ENCODE peak calls at places on chromosomes 5 and 9, in four cellular contexts. A, E, M and C are unnamed samples.

GRCh38 chr9:127162567-127163365 is 40.3 kb upstream of the ANGPTL2 start:
- DNase-seq in E (no peak), A (no peak), M (no peak), C (no peak)

GRCh38 chr5:112703866-112704820 is 33.5 kb upstream of the APC start:
- DNase-seq in M (no peak), E (no peak), A (no peak), C (no peak)

GRCh38 chr9:3517377-3518048 is 8.3 kb downstream of the RFX3 start:
- DNase-seq in E (no peak), M (no peak), A (no peak), C (no peak)

GRCh38 chr9:124467410-124468060 is 17.3 kb downstream of the ADGRD2 start:
- DNase-seq in A (peak; percentile 58), M (no peak), E (no peak), C (no peak)

GRCh38 chr9:21316860-21317259 is 11.7 kb upstream of the IFNA5 start:
- DNase-seq in E (peak; percentile 28), M (no peak), A (no peak), C (no peak)

GRCh38 chr5:93226202-93226735 is 354.8 kb downstream of the NR2F1-AS1 start:
- DNase-seq in E (no peak), A (no peak), M (no peak), C (no peak)

GRCh38 chr5:134140530-134141201 is 26.2 kb downstream of the TCF7 start:
- DNase-seq in M (peak; percentile 79), E (peak; percentile 78), A (peak; percentile 67), C (peak; percentile 79)

GRCh38 chr5:170603578-170604565 is 100.1 kb downstream of the KCNIP1 start:
- DNase-seq in M (peak; percentile 90), A (no peak), E (peak; percentile 58), C (no peak)

GRCh38 chr9:33148367-33149019 is 18.6 kb downstream of the B4GALT1 start:
- DNase-seq in E (no peak), M (no peak), A (no peak), C (peak; percentile 23)

GRCh38 chr9:124450241-124450924 is at the start of gene ADGRD2:
- DNase-seq in E (no peak), A (peak; percentile 59), M (peak; percentile 89), C (peak; percentile 55)

GRCh38 chr5:38226091-38226490 is 32.3 kb upstream of the EGFLAM start:
- DNase-seq in M (no peak), A (no peak), E (no peak), C (no peak)

GRCh38 chr5:84384604-84385575 is at the start of gene EDIL3:
- DNase-seq in A (no peak), M (peak; percentile 91), E (peak; percentile 11), C (no peak)

GRCh38 chr5:10233505-10233904 is 16.2 kb downstream of the ATPSCKMT start:
- DNase-seq in E (peak; percentile 79), A (peak; percentile 69), M (peak; percentile 51), C (no peak)

GRCh38 chr5:27944471-27944870 is 906.1 kb upstream of the CDH9 start:
- DNase-seq in E (no peak), A (no peak), M (no peak), C (no peak)

GRCh38 chr9:76115982-76116646 is 225.6 kb downstream of the PCSK5 start:
- DNase-seq in E (no peak), A (no peak), M (no peak), C (no peak)

GRCh38 chr5:14118551-14119320 is 24.4 kb upstream of the TRIO start:
- DNase-seq in A (no peak), M (peak; percentile 46), E (no peak), C (no peak)

GRCh38 chr5:90133941-90134340 is 275.6 kb downstream of the CETN3 start:
- DNase-seq in A (no peak), M (no peak), E (no peak), C (no peak)

GRCh38 chr9:5947912-5948311 is 57.2 kb downstream of the MLANA start:
- DNase-seq in M (peak; percentile 23), A (no peak), E (no peak), C (no peak)

GRCh38 chr5:132109494-132110053 is 36.0 kb downstream of the CSF2 start:
- DNase-seq in A (no peak), M (no peak), E (no peak), C (no peak)

GRCh38 chr5:107777161-107777740 is 106.5 kb upstream of the EFNA5 start:
- DNase-seq in E (no peak), M (no peak), A (no peak), C (no peak)

GRCh38 chr9:33132249-33132772 is 34.8 kb downstream of the B4GALT1 start:
- DNase-seq in M (no peak), E (peak; percentile 52), A (no peak), C (peak; percentile 35)

GRCh38 chr5:56172225-56172624 is 60.9 kb downstream of the ANKRD55 start:
- DNase-seq in A (no peak), E (no peak), M (no peak), C (no peak)

GRCh38 chr9:124188331-124189110 is 69.2 kb upstream of the NEK6 start:
- DNase-seq in M (no peak), E (no peak), A (no peak), C (peak; percentile 21)

GRCh38 chr9:126893079-126893478 is 21.5 kb upstream of the RALGPS1 start:
- DNase-seq in M (no peak), A (no peak), E (no peak), C (no peak)

GRCh38 chr5:54761213-54761701 is 224.1 kb downstream of the ESM1 start:
- DNase-seq in A (no peak), M (no peak), E (peak; percentile 31), C (no peak)

GRCh38 chr5:122076669-122077450 is 1.2 kb downstream of the LOX start:
- DNase-seq in E (peak; percentile 73), M (peak; percentile 82), A (peak; percentile 86), C (peak; percentile 73)

GRCh38 chr5:94310870-94311269 is 307.5 kb downstream of the KIAA0825 start:
- DNase-seq in E (no peak), M (no peak), A (no peak), C (no peak)

GRCh38 chr5:78537406-78537805 is 111.2 kb downstream of the LHFPL2 start:
- DNase-seq in E (no peak), A (no peak), M (no peak), C (no peak)

GRCh38 chr5:78538240-78538850 is 110.2 kb downstream of the LHFPL2 start:
- DNase-seq in A (no peak), E (no peak), M (no peak), C (no peak)

GRCh38 chr5:78537821-78538220 is 110.8 kb downstream of the LHFPL2 start:
- DNase-seq in A (no peak), E (peak; percentile 54), M (peak; percentile 64), C (no peak)

GRCh38 chr5:78534148-78535009 is 114.2 kb downstream of the LHFPL2 start:
- DNase-seq in A (peak; percentile 74), M (no peak), E (no peak), C (no peak)

DNA sequence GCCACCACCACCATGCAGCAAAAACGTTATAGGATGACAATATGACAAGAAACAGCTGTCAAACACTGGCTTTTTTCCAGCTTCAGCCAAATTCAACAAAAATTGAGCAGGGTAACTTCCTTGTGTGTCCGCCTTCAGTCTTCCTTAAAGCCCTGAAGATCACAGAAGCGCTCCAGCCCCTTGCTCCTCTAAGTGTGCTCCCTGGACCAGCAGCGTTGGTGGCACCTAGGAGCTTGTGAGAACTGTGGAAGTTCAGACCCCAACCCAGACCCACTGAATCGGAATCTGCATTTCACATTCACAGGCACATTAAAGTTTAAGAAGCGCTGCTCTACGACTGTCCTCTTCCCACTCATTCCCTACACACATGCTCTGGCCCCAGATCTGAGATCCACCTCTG is 111.8 kb downstream of the LHFPL2 start:
- DNase-seq in M (no peak), E (no peak), A (no peak), C (no peak)
- H3K4me1 ChIP-seq in M (peaks cover 14% of the 10 kb centered on the region), E (peaks cover 25% of the 10 kb centered on the region), A (peaks cover 8% of the 10 kb centered on the region), C (peaks cover 3% of the 10 kb centered on the region)

GRCh38 chr9:136058152-136058483 is 37.0 kb downstream of the NACC2 start:
- DNase-seq in A (peak; percentile 52), E (no peak), M (no peak), C (no peak)
- H3K4me1 ChIP-seq in A (peaks cover 37% of the 10 kb centered on the region), E (peaks cover 54% of the 10 kb centered on the region), M (peaks cover 33% of the 10 kb centered on the region), C (peaks cover 4% of the 10 kb centered on the region)

DNA sequence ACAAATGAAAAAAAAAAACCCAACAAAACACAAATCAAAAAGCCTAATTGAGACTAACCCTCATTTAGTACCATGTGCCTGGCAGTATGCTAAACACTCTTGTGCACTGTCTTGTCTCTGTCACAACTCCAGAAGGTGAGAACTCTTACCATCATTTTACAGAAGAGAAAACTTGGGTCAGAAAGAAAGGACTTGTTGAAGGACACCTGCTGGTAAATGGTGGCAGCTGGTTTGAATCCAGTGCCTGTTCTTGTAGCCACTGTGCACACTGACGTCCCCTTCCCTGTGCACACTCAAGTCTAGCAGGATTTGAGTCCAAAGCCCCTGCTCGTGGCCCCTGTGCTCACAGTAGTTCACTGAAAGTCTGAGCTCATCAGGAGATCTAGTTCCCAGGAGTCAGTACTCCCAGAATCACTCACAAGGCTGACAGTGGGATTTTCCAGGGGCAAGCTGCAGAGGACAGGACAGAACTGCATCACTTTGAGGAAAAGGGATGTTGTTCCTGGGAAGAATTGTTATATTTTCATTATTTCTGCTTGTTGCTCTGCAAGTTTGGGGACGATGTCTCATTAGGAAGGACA is 43.0 kb upstream of the HSD17B4 start:
- DNase-seq in M (no peak), A (no peak), E (peak; percentile 14), C (no peak)
- H3K4me1 ChIP-seq in M (no peaks in the 10 kb centered on the region), A (peaks cover 5% of the 10 kb centered on the region), E (peaks cover 14% of the 10 kb centered on the region), C (no peaks in the 10 kb centered on the region)

GRCh38 chr5:53442946-53443345 is 37.5 kb upstream of the FST start:
- DNase-seq in A (no peak), M (no peak), E (no peak), C (no peak)
- H3K4me1 ChIP-seq in A (no peaks in the 10 kb centered on the region), M (no peaks in the 10 kb centered on the region), E (no peaks in the 10 kb centered on the region), C (no peaks in the 10 kb centered on the region)